ENCODE peak calls at places on chromosomes 1 and 21, in seven cellular contexts. O is GM12878, E is HCT116, S is SK-N-SH, F is K562, J is H1, P is HepG2. T is an unnamed sample.

GRCh38 chr1:29394521-29394921 is 158.2 kb downstream of the PTPRU start:
- DNase-seq in O (no peak), E (no peak), S (no peak), F (no peak), J (no peak), P (no peak), T (no peak)

GRCh38 chr1:70284366-70284765 is 63.2 kb downstream of the SRSF11 start:
- DNase-seq in O (no peak), E (no peak), S (no peak), F (no peak), J (no peak), P (no peak), T (no peak)

GRCh38 chr21:44083631-44084291 is 23.4 kb upstream of the PWP2 start:
- DNase-seq in O (no peak), E (no peak), S (no peak), F (no peak), J (no peak), P (no peak), T (no peak)

GRCh38 chr1:66628951-66629350 is 95.0 kb downstream of the SGIP1 start:
- DNase-seq in O (no peak), E (no peak), S (no peak), F (no peak), J (no peak), P (no peak), T (no peak)

GRCh38 chr1:108712605-108713150 is at the start of gene FNDC7:
- DNase-seq in O (no peak), E (no peak), S (no peak), F (no peak), J (peak; percentile 52), P (no peak), T (no peak)

GRCh38 chr1:30697977-30698376 is 25.4 kb downstream of the MATN1 start:
- DNase-seq in O (no peak), E (no peak), S (peak; percentile 61), F (no peak), J (no peak), P (no peak), T (no peak)

GRCh38 chr1:118993712-118994049 is 5.5 kb upstream of the TBX15 start:
- DNase-seq in O (no peak), E (no peak), S (no peak), F (no peak), J (no peak), P (no peak), T (no peak)

GRCh38 chr1:231139659-231140650 is 21.9 kb upstream of the TRIM67 start:
- DNase-seq in O (no peak), E (no peak), S (no peak), F (no peak), J (no peak), P (peak; percentile 16), T (peak; percentile 100)

GRCh38 chr21:38806153-38806941 is 618 bp downstream of the ETS2 start:
- DNase-seq in O (no peak), E (no peak), S (peak; percentile 74), F (no peak), J (peak; percentile 57), P (no peak), T (no peak)

GRCh38 chr1:210340751-210341328 is 12.1 kb downstream of the HHAT start:
- DNase-seq in O (no peak), E (no peak), S (no peak), F (no peak), J (no peak), P (no peak), T (no peak)

GRCh38 chr1:164648211-164649080 is 89.5 kb downstream of the PBX1 start:
- DNase-seq in O (no peak), E (no peak), S (peak; percentile 41), F (no peak), J (no peak), P (no peak), T (no peak)

GRCh38 chr1:164645921-164646320 is 86.9 kb downstream of the PBX1 start:
- DNase-seq in O (no peak), E (no peak), S (no peak), F (no peak), J (no peak), P (no peak), T (no peak)

GRCh38 chr1:164651378-164651951 is 92.5 kb downstream of the PBX1 start:
- DNase-seq in O (no peak), E (peak; percentile 19), S (no peak), F (no peak), J (no peak), P (no peak), T (no peak)

GRCh38 chr1:164647211-164647610 is 88.2 kb downstream of the PBX1 start:
- DNase-seq in O (no peak), E (no peak), S (no peak), F (no peak), J (no peak), P (no peak), T (no peak)

GRCh38 chr1:164649146-164649545 is 90.2 kb downstream of the PBX1 start:
- DNase-seq in O (no peak), E (no peak), S (no peak), F (no peak), J (no peak), P (no peak), T (no peak)
- TF ChIP-seq JUND in O (no peak), E (no peak), S (no peak), F (no peak), J (no peak), P (no peak), T (no peak)

GRCh38 chr1:165773324-165773965 is 4.8 kb upstream of the TMCO1 start:
- DNase-seq in O (no peak), E (peak; percentile 53), S (no peak), F (no peak), J (no peak), P (peak; percentile 45), T (peak; percentile 76)
- TF ChIP-seq JUND in O (no peak), E (peak; percentile 65), S (peak; percentile 60), F (peak; percentile 76), J (no peak), P (no peak), T (peak; percentile 50)

GRCh38 chr1:3890389-3891328 is 9.4 kb downstream of the C1orf174 start:
- DNase-seq in O (no peak), E (no peak), S (no peak), F (no peak), J (no peak), P (no peak), T (no peak)
- TF ChIP-seq JUND in O (no peak), E (no peak), S (no peak), F (no peak), J (no peak), P (no peak), T (no peak)

GRCh38 chr1:165854101-165854845 is 26.9 kb downstream of the UCK2 start:
- DNase-seq in O (no peak), E (no peak), S (no peak), F (no peak), J (no peak), P (no peak), T (peak; percentile 37)
- TF ChIP-seq JUND in O (no peak), E (no peak), S (no peak), F (no peak), J (no peak), P (no peak), T (no peak)